ENCODE peak calls at places on chromosomes 4 and X, in six cellular contexts. F, Y, R, B, S and X are unnamed samples.

GRCh38 chrX:19824603-19825002 is 62.8 kb downstream of the SH3KBP1 start:
- DNase-seq in R (peak; percentile 53), Y (no peak), F (peak; percentile 54), B (no peak), S (no peak), X (no peak)

GRCh38 chrX:151563449-151563848 is at the start of gene PASD1:
- DNase-seq in Y (no peak), R (no peak), S (no peak), F (no peak), B (no peak), X (no peak)

GRCh38 chrX:143781103-143781502 is 60.6 kb upstream of the SPANXN2 start:
- DNase-seq in Y (no peak), S (no peak), F (peak; percentile 37), R (no peak), B (no peak), X (no peak)

GRCh38 chr4:25844957-25845712 is 17.7 kb downstream of the SEL1L3 start:
- DNase-seq in S (no peak), R (no peak), Y (no peak), B (no peak), F (no peak), X (no peak)

GRCh38 chr4:94575652-94576051 is 123.9 kb downstream of the PDLIM5 start:
- DNase-seq in R (no peak), S (no peak), F (no peak), Y (no peak), B (no peak), X (no peak)

GRCh38 chrX:149569770-149570169 is 17.5 kb downstream of the MAGEA9B start:
- DNase-seq in Y (no peak), S (no peak), F (no peak), R (no peak), B (no peak), X (no peak)

GRCh38 chr4:5895287-5895686 is 2.4 kb upstream of the CRMP1 start:
- DNase-seq in F (no peak), B (no peak), S (no peak), R (no peak), Y (no peak), X (no peak)

GRCh38 chrX:18353931-18354368 is 538 bp downstream of the SCML2 start:
- DNase-seq in S (no peak), Y (peak; percentile 41), B (no peak), F (no peak), R (no peak), X (no peak)

GRCh38 chr4:159455675-159456235 is 352.9 kb downstream of the RAPGEF2 start:
- DNase-seq in R (no peak), B (no peak), Y (no peak), S (no peak), F (peak; percentile 73), X (no peak)

GRCh38 chrX:129755779-129756650 is 17.2 kb downstream of the XPNPEP2 start:
- DNase-seq in F (no peak), B (no peak), R (no peak), S (no peak), Y (no peak), X (no peak)

GRCh38 chr4:138263438-138263837 is 21.3 kb upstream of the SLC7A11 start:
- DNase-seq in Y (no peak), B (no peak), R (peak; percentile 23), F (no peak), S (no peak), X (no peak)

GRCh38 chrX:153873282-153874090 is 12.5 kb downstream of the L1CAM start:
- DNase-seq in R (no peak), B (no peak), S (no peak), Y (no peak), F (no peak), X (no peak)

GRCh38 chr4:136476773-136477172 is 1055.5 kb downstream of the PCDH18 start:
- DNase-seq in S (no peak), F (no peak), R (no peak), B (no peak), Y (no peak), X (no peak)

GRCh38 chr4:165440415-165440882 is 61.6 kb downstream of the CPE start:
- DNase-seq in R (peak; percentile 28), F (peak; percentile 93), Y (peak; percentile 47), B (no peak), S (peak; percentile 16), X (no peak)

GRCh38 chr4:119242417-119242816 is 29.9 kb downstream of the USP53 start:
- DNase-seq in S (no peak), F (no peak), B (no peak), Y (no peak), R (no peak), X (no peak)

GRCh38 chr4:81845273-81845672 is 373.6 kb upstream of the RASGEF1B start:
- DNase-seq in R (no peak), S (no peak), B (no peak), Y (peak; percentile 41), F (no peak), X (no peak)

GRCh38 chr4:128517739-128518510 is 230.3 kb upstream of the PGRMC2 start:
- DNase-seq in R (peak; percentile 98), Y (no peak), S (no peak), B (peak; percentile 87), F (peak; percentile 98), X (peak; percentile 89)

GRCh38 chrX:47530054-47530453 is 31.0 kb upstream of the ARAF start:
- DNase-seq in R (no peak), B (no peak), S (no peak), F (no peak), Y (no peak), X (no peak)

GRCh38 chr4:57110635-57111546 is 706 bp upstream of the IGFBP7 start:
- DNase-seq in F (peak; percentile 83), Y (no peak), S (peak; percentile 37), B (no peak), R (peak; percentile 49), X (no peak)

GRCh38 chr4:166675411-166675810 is 558.9 kb downstream of the SPOCK3 start:
- DNase-seq in B (peak; percentile 70), Y (no peak), F (peak; percentile 85), R (peak; percentile 14), S (no peak), X (no peak)

GRCh38 chr4:45668086-45668485 is 455.8 kb downstream of the GABRG1 start:
- DNase-seq in B (no peak), R (no peak), F (no peak), S (no peak), Y (no peak), X (no peak)

GRCh38 chrX:45126158-45126557 is 74.5 kb downstream of the DIPK2B start:
- DNase-seq in S (no peak), F (no peak), B (no peak), R (no peak), Y (no peak), X (no peak)

GRCh38 chr4:128220286-128221235 is 67.1 kb downstream of the PGRMC2 start:
- DNase-seq in Y (no peak), F (peak; percentile 75), B (no peak), S (no peak), R (peak; percentile 47), X (peak; percentile 37)

GRCh38 chrX:96564595-96564994 is 120.0 kb upstream of the DIAPH2 start:
- DNase-seq in Y (no peak), S (no peak), R (no peak), F (no peak), B (no peak), X (no peak)

GRCh38 chrX:119549327-119550016 is 15.7 kb downstream of the STEEP1 start:
- DNase-seq in S (no peak), F (no peak), R (no peak), B (no peak), Y (no peak), X (no peak)

GRCh38 chrX:154800508-154801207 is 4.6 kb downstream of the MPP1 start:
- DNase-seq in F (no peak), S (no peak), Y (no peak), B (no peak), R (no peak), X (no peak)

GRCh38 chrX:72131317-72132294 is at the start of gene RTL5:
- DNase-seq in Y (peak; percentile 80), B (peak; percentile 36), R (peak; percentile 88), F (peak; percentile 85), S (peak; percentile 71), X (peak; percentile 55)

GRCh38 chrX:19544693-19545305 is 29.5 kb upstream of the MAP3K15 start:
- DNase-seq in Y (no peak), R (peak; percentile 32), S (peak; percentile 36), B (no peak), F (peak; percentile 65), X (peak; percentile 20)

GRCh38 chrX:135520022-135520552 is 373 bp upstream of the INTS6L start:
- DNase-seq in R (peak; percentile 15), B (peak; percentile 36), Y (no peak), S (no peak), F (no peak), X (no peak)

GRCh38 chr4:127783026-127783769 is 1.1 kb downstream of the HSPA4L start:
- DNase-seq in Y (peak; percentile 81), S (peak; percentile 78), B (peak; percentile 3), R (peak; percentile 24), F (peak; percentile 62), X (no peak)

GRCh38 chrX:1592863-1593201 is 1.4 kb downstream of the AKAP17A start:
- DNase-seq in R (peak; percentile 12), Y (no peak), S (no peak), B (no peak), F (no peak), X (no peak)

GRCh38 chr4:3168029-3168428 is 80.9 kb upstream of the MSANTD1 start:
- DNase-seq in F (peak; percentile 54), S (no peak), R (peak; percentile 52), Y (no peak), B (no peak), X (no peak)

GRCh38 chr4:41745292-41746024 is 3.1 kb downstream of the PHOX2B start:
- DNase-seq in Y (no peak), R (no peak), F (no peak), S (no peak), B (no peak), X (no peak)

DNA sequence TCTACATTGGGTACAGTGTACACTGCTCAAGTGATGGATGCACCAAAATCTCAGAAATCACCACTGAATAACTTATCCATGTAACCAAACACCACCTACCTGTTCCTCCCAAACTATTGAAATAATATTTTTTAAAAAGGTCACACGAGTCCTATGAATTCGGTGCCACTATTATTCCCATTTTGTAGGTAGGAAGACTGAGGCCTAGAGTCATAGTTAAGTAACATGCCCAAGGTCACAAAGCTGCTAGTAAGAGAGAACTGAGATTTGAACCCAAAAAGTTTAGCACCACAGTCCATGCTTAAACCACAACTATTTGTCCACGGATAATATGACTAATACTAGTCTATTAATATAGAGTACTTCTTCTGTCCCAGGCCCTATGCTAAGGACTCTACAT is 2.7 kb downstream of the ARHGEF6 start:
- DNase-seq in R (no peak), B (no peak), S (no peak), Y (no peak), F (no peak), X (no peak)
- H3K4me3 ChIP-seq in R (no peak overlapping the region), B (no peak overlapping the region), S (no peak overlapping the region), Y (no peak overlapping the region), F (no peak overlapping the region), X (no peak overlapping the region)

GRCh38 chr4:106818764-106819163 is 217.3 kb downstream of the DKK2 start:
- DNase-seq in B (no peak), R (no peak), F (no peak), Y (no peak), S (no peak), X (no peak)
- TF ChIP-seq CTCF in B (no peak), R (peak; percentile 19), F (peak; percentile 31), Y (peak; percentile 6), S (no peak), X (peak; percentile 32)

GRCh38 chr4:7132249-7132648 is 60.1 kb upstream of the SORCS2 start:
- DNase-seq in F (no peak), B (no peak), R (no peak), Y (no peak), S (no peak), X (no peak)
- H3K4me3 ChIP-seq in F (no peak overlapping the region), B (no peak overlapping the region), R (no peak overlapping the region), Y (no peak overlapping the region), S (no peak overlapping the region), X (no peak overlapping the region)

GRCh38 chrX:51148848-51149247 is 183.8 kb upstream of the NUDT10 start:
- DNase-seq in Y (peak; percentile 41), F (no peak), B (no peak), S (no peak), R (no peak), X (no peak)
- TF ChIP-seq CTCF in Y (peak; percentile 39), F (no peak), B (no peak), S (no peak), R (no peak), X (peak; percentile 15)